ENCODE peak calls at places on chromosomes 12 and 14, in nine cellular contexts. S, W, I, P, H, Q, B, R and Y are unnamed samples.

GRCh38 chr12:130849561-130850417 is 10.7 kb upstream of the STX2 start:
- DNase-seq in S (peak; percentile 46), W (peak; percentile 87), I (no peak), P (no peak), H (no peak), Q (no peak), B (no peak), R (no peak), Y (no peak)

GRCh38 chr12:52372216-52373154 is 5.2 kb upstream of the KRT85 start:
- DNase-seq in S (peak; percentile 79), W (peak; percentile 96), I (peak; percentile 81), P (peak; percentile 73), H (peak; percentile 68), Q (peak; percentile 78), B (peak; percentile 89), R (peak; percentile 95), Y (peak; percentile 91)

GRCh38 chr12:73274972-73275371 is 1002.8 kb downstream of the TRHDE start:
- DNase-seq in S (no peak), W (no peak), I (no peak), P (no peak), H (no peak), Q (peak; percentile 75), B (no peak), R (no peak), Y (no peak)

GRCh38 chr12:25518512-25518911 is 34.6 kb downstream of the LMNTD1 start:
- DNase-seq in S (no peak), W (no peak), I (peak; percentile 61), P (peak; percentile 77), H (no peak), Q (no peak), B (no peak), R (no peak), Y (no peak)

GRCh38 chr12:92398565-92399309 is 253.1 kb upstream of the BTG1 start:
- DNase-seq in S (peak; percentile 5), W (no peak), I (no peak), P (no peak), H (no peak), Q (no peak), B (peak; percentile 37), R (no peak), Y (no peak)

GRCh38 chr14:70640938-70641547 is 673 bp upstream of the TTC9 start:
- DNase-seq in S (no peak), W (peak; percentile 75), I (peak; percentile 58), P (peak; percentile 39), H (peak; percentile 24), Q (peak; percentile 81), B (no peak), R (no peak), Y (peak; percentile 30)

GRCh38 chr14:71651228-71651627 is 281.0 kb upstream of the RGS6 start:
- DNase-seq in S (no peak), W (no peak), I (peak; percentile 95), P (peak; percentile 94), H (no peak), Q (peak; percentile 82), B (no peak), R (peak; percentile 86), Y (peak; percentile 94)

GRCh38 chr14:46596236-46596635 is 55.3 kb downstream of the RPL10L start:
- DNase-seq in S (no peak), W (no peak), I (no peak), P (no peak), H (no peak), Q (no peak), B (no peak), R (no peak), Y (no peak)

GRCh38 chr12:79001404-79001803 is 136.8 kb downstream of the SYT1 start:
- DNase-seq in S (no peak), W (no peak), I (no peak), P (no peak), H (no peak), Q (no peak), B (no peak), R (no peak), Y (no peak)

GRCh38 chr14:51228890-51229289 is 11.2 kb upstream of the TMX1 start:
- DNase-seq in S (no peak), W (no peak), I (no peak), P (no peak), H (no peak), Q (no peak), B (no peak), R (peak; percentile 83), Y (no peak)

GRCh38 chr14:51219473-51220448 is 20.3 kb upstream of the TMX1 start:
- DNase-seq in S (no peak), W (no peak), I (peak; percentile 54), P (peak; percentile 16), H (no peak), Q (peak; percentile 35), B (peak; percentile 50), R (peak; percentile 78), Y (peak; percentile 30)

GRCh38 chr14:51224551-51224950 is 15.5 kb upstream of the TMX1 start:
- DNase-seq in S (no peak), W (no peak), I (peak; percentile 19), P (peak; percentile 42), H (no peak), Q (no peak), B (no peak), R (peak; percentile 39), Y (peak; percentile 60)

GRCh38 chr14:51225751-51226150 is 14.3 kb upstream of the TMX1 start:
- DNase-seq in S (no peak), W (no peak), I (peak; percentile 68), P (no peak), H (no peak), Q (no peak), B (no peak), R (peak; percentile 55), Y (peak; percentile 76)
- H3K9ac ChIP-seq in S (no peak overlapping the region), W (no peak overlapping the region), I (no peak overlapping the region), P (no peak overlapping the region), H (no peak overlapping the region), Q (no peak overlapping the region), B (no peak overlapping the region), R (no peak overlapping the region), Y (no peak overlapping the region)

GRCh38 chr12:5432011-5432400 is at the start of gene NTF3:
- DNase-seq in S (no peak), W (peak; percentile 84), I (peak; percentile 76), P (peak; percentile 23), H (no peak), Q (peak; percentile 60), B (peak; percentile 79), R (peak; percentile 81), Y (peak; percentile 43)
- H3K4me3 ChIP-seq in S (peak within 1 kb of the TSS; percentile 69), W (peak within 1 kb of the TSS; percentile 79), I (peak within 1 kb of the TSS; percentile 94), P (peak within 1 kb of the TSS; percentile 65), H (peak within 1 kb of the TSS; percentile 31), Q (peak within 1 kb of the TSS; percentile 52), B (peak within 1 kb of the TSS; percentile 88), R (peak within 1 kb of the TSS; percentile 74), Y (peak within 1 kb of the TSS; percentile 49)

DNA sequence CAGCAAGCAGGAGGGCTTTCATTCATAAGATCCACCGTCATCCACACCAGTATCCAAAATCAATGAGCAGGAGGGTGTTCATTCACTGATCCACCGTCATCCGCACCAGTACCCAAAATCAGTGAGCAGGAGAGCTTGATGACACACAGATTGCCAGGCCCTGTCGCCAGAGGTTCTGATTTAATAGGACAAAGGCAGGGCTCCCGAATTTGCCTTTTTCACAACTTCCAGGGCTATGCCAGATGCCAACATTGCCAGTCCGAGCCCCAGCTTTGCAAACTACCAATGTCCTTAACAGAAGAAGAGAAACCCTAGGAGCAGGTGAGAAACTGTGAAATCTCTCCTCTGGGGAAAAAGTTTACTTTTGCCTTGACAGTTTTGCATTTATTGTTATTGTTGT is 115.0 kb downstream of the SLC15A4 start:
- DNase-seq in S (no peak), W (no peak), I (no peak), P (no peak), H (no peak), Q (no peak), B (no peak), R (no peak), Y (no peak)
- H3K27me3 ChIP-seq in S (no peaks in the 10 kb centered on the region), W (no peaks in the 10 kb centered on the region), I (no peaks in the 10 kb centered on the region), P (no peaks in the 10 kb centered on the region), H (no peaks in the 10 kb centered on the region), Q (no peaks in the 10 kb centered on the region), B (no peaks in the 10 kb centered on the region), R (no peaks in the 10 kb centered on the region), Y (no peaks in the 10 kb centered on the region)

GRCh38 chr12:8912910-8913309 is 1.4 kb upstream of the PHC1 start:
- DNase-seq in S (peak; percentile 85), W (peak; percentile 84), I (no peak), P (no peak), H (no peak), Q (no peak), B (peak; percentile 42), R (peak; percentile 22), Y (no peak)

GRCh38 chr12:8916154-8916553 is 1.8 kb downstream of the PHC1 start:
- DNase-seq in S (no peak), W (no peak), I (no peak), P (no peak), H (no peak), Q (no peak), B (no peak), R (peak; percentile 1), Y (no peak)

GRCh38 chr12:8911606-8912268 is 2.6 kb upstream of the PHC1 start:
- DNase-seq in S (peak; percentile 100), W (peak; percentile 64), I (no peak), P (no peak), H (no peak), Q (no peak), B (no peak), R (no peak), Y (no peak)

GRCh38 chr12:8914716-8915526 is 612 bp downstream of the PHC1 start:
- DNase-seq in S (peak; percentile 84), W (peak; percentile 91), I (peak; percentile 37), P (peak; percentile 50), H (peak; percentile 44), Q (peak; percentile 63), B (peak; percentile 80), R (peak; percentile 56), Y (peak; percentile 63)

DNA sequence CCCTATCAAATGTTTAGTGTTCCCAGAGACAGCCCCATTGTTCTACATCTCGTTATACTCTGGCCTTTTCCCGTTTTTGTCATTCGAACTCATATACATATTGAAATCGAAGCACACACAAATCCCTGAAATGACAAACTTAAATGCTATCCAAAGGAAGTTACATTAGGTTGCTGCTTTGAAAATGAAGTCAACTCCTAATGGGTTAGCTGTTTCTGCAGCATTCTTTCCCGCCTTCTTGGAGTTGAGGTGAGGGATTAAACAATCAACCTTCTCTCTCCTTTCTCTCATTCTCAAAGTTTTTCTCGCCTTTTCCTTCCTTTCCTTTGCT is 642 bp upstream of the PHC1 start:
- DNase-seq in S (no peak), W (no peak), I (no peak), P (peak; percentile 8), H (no peak), Q (no peak), B (no peak), R (peak; percentile 43), Y (peak; percentile 15)
- H3K9ac ChIP-seq in S (peak overlapping the region; percentile 88), W (peak overlapping the region; percentile 68), I (peak overlapping the region; percentile 98), P (peak overlapping the region; percentile 78), H (peak overlapping the region; percentile 79), Q (peak overlapping the region; percentile 90), B (peak overlapping the region; percentile 51), R (peak overlapping the region; percentile 79), Y (no peak overlapping the region)

GRCh38 chr12:40107098-40107802 is 1.4 kb upstream of the SLC2A13 start:
- DNase-seq in S (peak; percentile 59), W (peak; percentile 96), I (peak; percentile 79), P (peak; percentile 36), H (peak; percentile 65), Q (peak; percentile 79), B (peak; percentile 90), R (peak; percentile 96), Y (peak; percentile 58)
- H3K4me3 ChIP-seq in S (no peak overlapping the region), W (no peak overlapping the region), I (peak overlapping the region; percentile 42), P (peak overlapping the region; percentile 24), H (peak overlapping the region; percentile 2), Q (no peak overlapping the region), B (no peak overlapping the region), R (peak overlapping the region; percentile 86), Y (peak overlapping the region; percentile 49)